ENCODE peak calls at places on chromosomes 4 and X, in ten cellular contexts. D is H1; K is tibial artery; U is CD4-positive, alpha-beta memory T cell; M is tibial nerve; T is neural progenitor cell; Q is ovary; P is endodermal cell; I is upper lobe of right lung; N is neuronal stem cell. B is an unnamed sample. For H3K4me1 and H3K9me3, the result is how much of the 10 kb centered on the place peaks cover.

GRCh38 chr4:129641179-129641578 is 545.2 kb downstream of the C4orf33 start:
- DNase-seq in D (peak), K (peak), U (peak), M (peak), T (peak), Q (no peak), P (peak), I (no peak), N (peak), B (peak)

GRCh38 chrX:143437439-143437838 is 79.8 kb downstream of the SPANXN3 start:
- DNase-seq in D (no peak), K (no peak), U (no peak), M (no peak), T (peak), Q (no peak), P (no peak), I (no peak), N (no peak), B (no peak)

GRCh38 chr4:172750910-172751309 is 417.7 kb upstream of the GALNT7 start:
- DNase-seq in D (no peak), K (no peak), U (no peak), M (no peak), T (no peak), Q (no peak), P (no peak), I (no peak), N (no peak), B (no peak)

GRCh38 chrX:121598356-121598755 is 550.9 kb downstream of the GLUD2 start:
- DNase-seq in D (no peak), K (no peak), U (no peak), M (no peak), T (no peak), Q (no peak), P (no peak), I (no peak), N (no peak), B (no peak)

GRCh38 chrX:15299945-15300851 is 15.2 kb downstream of the ASB11 start:
- DNase-seq in D (no peak), K (no peak), U (peak), M (no peak), T (peak), Q (no peak), P (no peak), I (no peak), N (peak), B (no peak)

GRCh38 chrX:13495232-13495631 is 74.2 kb upstream of the EGFL6 start:
- DNase-seq in D (no peak), K (no peak), U (no peak), M (no peak), T (no peak), Q (no peak), P (no peak), I (no peak), N (no peak), B (no peak)

GRCh38 chr4:142705820-142706219 is 140.3 kb downstream of the INPP4B start:
- DNase-seq in D (no peak), K (no peak), U (no peak), M (no peak), T (no peak), Q (no peak), P (no peak), I (no peak), N (no peak), B (no peak)

GRCh38 chrX:32530802-32531403 is 680.4 kb downstream of the DMD start:
- DNase-seq in D (no peak), K (no peak), U (peak), M (peak), T (peak), Q (no peak), P (peak), I (no peak), N (peak), B (peak)

GRCh38 chrX:22541926-22542325 is 269.2 kb downstream of the CBLL2 start:
- DNase-seq in D (no peak), K (no peak), U (no peak), M (no peak), T (no peak), Q (no peak), P (no peak), I (no peak), N (no peak), B (no peak)

GRCh38 chrX:66408507-66408906 is 230.4 kb downstream of the EDA2R start:
- DNase-seq in D (no peak), K (no peak), U (peak), M (no peak), T (no peak), Q (no peak), P (no peak), I (no peak), N (no peak), B (no peak)

DNA sequence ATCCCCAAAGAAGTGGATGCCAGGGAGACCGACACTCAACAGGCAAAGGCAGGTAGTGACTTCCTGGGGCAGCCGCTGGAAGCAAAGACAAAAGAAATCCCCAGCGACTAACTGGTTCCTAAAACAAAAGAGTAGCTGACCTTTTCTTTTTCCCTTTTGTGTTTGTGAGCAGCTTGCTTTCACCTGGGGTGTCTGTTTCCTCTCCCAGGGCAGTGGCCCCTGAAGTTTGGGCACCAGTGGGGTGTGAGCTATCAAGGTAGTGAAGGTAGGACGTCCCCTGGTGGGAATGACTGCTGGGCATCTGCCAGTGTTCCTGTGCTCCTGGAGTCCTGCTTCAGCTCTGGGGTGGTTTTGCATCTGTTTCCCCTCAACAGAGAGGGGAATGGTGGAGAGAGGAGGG is 41.6 kb upstream of the STIM2 start:
- DNase-seq in D (peak), K (no peak), U (no peak), M (no peak), T (peak), Q (no peak), P (no peak), I (no peak), N (no peak), B (no peak)
- H3K4me1 ChIP-seq in D (under half), K (under half), U (under half), M (under half), T (under half), Q (under half), P (under half), I (under half), N (under half), B (under half)

GRCh38 chrX:129781134-129782014 is 1.6 kb downstream of the SASH3 start:
- DNase-seq in D (no peak), K (peak), U (peak), M (no peak), T (no peak), Q (no peak), P (peak), I (peak), N (no peak), B (peak)

GRCh38 chrX:129779747-129780146 is at the start of gene SASH3:
- DNase-seq in D (no peak), K (peak), U (peak), M (peak), T (no peak), Q (no peak), P (no peak), I (peak), N (no peak), B (peak)

GRCh38 chrX:129780441-129781105 is 824 bp downstream of the SASH3 start:
- DNase-seq in D (no peak), K (no peak), U (no peak), M (no peak), T (no peak), Q (no peak), P (no peak), I (no peak), N (no peak), B (no peak)

GRCh38 chrX:129777218-129777768 is 2.5 kb upstream of the SASH3 start:
- DNase-seq in D (no peak), K (peak), U (peak), M (no peak), T (no peak), Q (no peak), P (no peak), I (peak), N (no peak), B (peak)

GRCh38 chrX:129779086-129779672 is 570 bp upstream of the SASH3 start:
- DNase-seq in D (no peak), K (no peak), U (no peak), M (no peak), T (no peak), Q (no peak), P (peak), I (no peak), N (no peak), B (no peak)
- H3K4me3 ChIP-seq in D (no peak), K (no peak), U (peak), M (no peak), T (no peak), Q (no peak), P (no peak), I (peak), N (no peak), B (no peak)

DNA sequence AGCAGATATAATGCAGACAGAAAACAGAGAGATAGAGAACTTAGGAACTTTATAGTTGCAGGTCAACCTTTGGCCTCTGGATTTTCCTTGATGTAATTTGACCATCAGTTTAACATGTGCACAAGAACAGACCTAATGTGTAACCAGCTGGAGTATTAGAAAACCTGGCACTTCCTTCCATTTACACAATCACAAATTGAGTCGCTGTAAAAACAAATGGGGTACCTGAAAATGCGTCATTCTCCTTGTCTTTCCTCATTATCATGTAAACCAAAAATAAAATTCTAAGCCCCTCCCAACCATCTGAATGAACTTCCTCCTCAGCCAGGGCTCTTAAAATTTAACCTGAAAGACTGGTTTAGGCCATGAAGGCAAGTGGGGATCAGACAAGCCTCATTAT is 358.4 kb upstream of the MAGEB16 start:
- DNase-seq in D (no peak), K (no peak), U (no peak), M (no peak), T (no peak), Q (no peak), P (no peak), I (no peak), N (no peak), B (no peak)
- H3K9me3 ChIP-seq in D (under half), K (under half), U (under half), M (under half), T (under half), Q (under half), P (half or more), I (under half), N (under half), B (under half)

GRCh38 chrX:104750146-104750699 is 184.2 kb downstream of the IL1RAPL2 start:
- DNase-seq in D (no peak), K (no peak), U (no peak), M (peak), T (no peak), Q (no peak), P (no peak), I (no peak), N (no peak), B (no peak)
- H3K4me1 ChIP-seq in D (under half), K (under half), U (under half), M (under half), T (under half), Q (under half), P (under half), I (under half), N (under half), B (under half)

DNA sequence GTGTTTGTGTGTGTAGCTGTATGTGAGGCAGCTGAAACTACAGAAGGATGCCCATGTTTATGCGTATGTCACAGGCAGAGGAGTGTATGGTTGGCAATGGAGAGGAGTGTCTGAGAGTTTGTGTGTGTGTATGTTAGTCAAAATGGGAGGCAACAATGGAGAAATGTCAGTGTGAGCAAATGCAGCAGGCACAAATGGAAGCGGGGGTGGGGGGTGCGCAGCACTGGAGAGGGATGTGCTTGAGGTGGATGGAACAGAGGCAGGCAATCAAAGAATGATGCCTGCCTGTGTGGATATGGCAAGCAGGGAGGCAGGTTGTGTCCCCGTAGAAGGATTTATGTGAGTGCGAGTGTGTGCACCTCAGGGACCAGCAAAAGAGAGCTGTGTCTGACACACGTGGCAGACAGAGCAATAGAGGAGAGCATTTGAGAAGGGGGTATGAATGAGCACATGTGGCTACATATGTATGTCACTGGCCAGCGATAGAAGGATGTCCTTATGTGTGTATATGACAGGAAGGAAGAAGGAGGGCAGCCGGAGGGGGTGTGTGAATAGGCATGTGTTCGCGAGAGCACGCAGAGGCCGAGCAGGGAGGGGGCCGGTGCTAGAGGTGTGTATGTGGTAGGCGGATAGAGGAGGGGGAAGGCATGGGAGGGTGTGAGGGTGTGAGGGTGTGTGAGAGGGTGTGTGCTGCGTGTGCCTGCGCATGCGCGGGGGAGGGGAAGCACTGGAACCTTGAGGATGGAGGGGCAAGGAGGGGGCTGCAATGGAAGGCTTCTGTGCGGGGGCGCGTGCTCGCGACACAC is 1.1 kb downstream of the PJA1 start:
- DNase-seq in D (no peak), K (no peak), U (peak), M (peak), T (no peak), Q (peak), P (no peak), I (peak), N (no peak), B (peak)
- H3K4me3 ChIP-seq in D (peak), K (peak), U (no peak), M (peak), T (peak), Q (peak), P (peak), I (peak), N (peak), B (peak)

GRCh38 chr4:111979921-111980320 is 165.3 kb upstream of the FAM241A start:
- DNase-seq in D (no peak), K (no peak), U (no peak), M (no peak), T (no peak), Q (no peak), P (no peak), I (no peak), N (no peak), B (no peak)
- H3K9me3 ChIP-seq in D (under half), K (under half), U (under half), M (under half), T (under half), Q (under half), P (under half), I (under half), N (under half), B (under half)

DNA sequence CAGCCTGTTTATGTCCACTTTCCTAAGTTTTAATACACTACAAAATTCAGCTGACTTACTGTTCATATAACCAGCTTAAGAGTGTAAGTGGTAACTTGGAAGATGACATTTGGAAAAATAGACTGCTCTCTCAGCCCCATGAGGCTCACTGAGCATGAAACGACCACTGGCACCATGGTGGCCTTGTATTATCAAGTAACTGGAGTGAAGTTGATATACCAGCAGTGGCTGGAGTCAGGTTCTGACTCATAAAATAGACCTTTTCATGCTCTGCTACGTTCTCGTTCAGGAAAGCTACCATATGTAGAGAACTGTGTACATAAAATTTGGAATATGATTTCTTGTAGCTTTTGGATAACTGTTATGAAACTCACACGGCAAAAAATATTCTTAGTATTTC is 2151.5 kb upstream of the TENM3 start:
- DNase-seq in D (no peak), K (no peak), U (no peak), M (no peak), T (no peak), Q (no peak), P (no peak), I (no peak), N (no peak), B (no peak)
- H3K4me1 ChIP-seq in D (under half), K (under half), U (under half), M (under half), T (under half), Q (under half), P (under half), I (under half), N (under half), B (under half)

GRCh38 chr4:108532187-108532586 is 88.2 kb upstream of the RPL34 start:
- DNase-seq in D (no peak), K (no peak), U (no peak), M (no peak), T (no peak), Q (no peak), P (no peak), I (no peak), N (no peak), B (no peak)

GRCh38 chr4:108531461-108531860 is 88.9 kb upstream of the RPL34 start:
- DNase-seq in D (no peak), K (no peak), U (no peak), M (no peak), T (no peak), Q (no peak), P (no peak), I (no peak), N (no peak), B (no peak)

GRCh38 chr4:108529102-108529501 is 91.3 kb upstream of the RPL34 start:
- DNase-seq in D (no peak), K (no peak), U (no peak), M (no peak), T (no peak), Q (no peak), P (peak), I (no peak), N (no peak), B (no peak)

GRCh38 chr4:108529984-108530901 is 90.1 kb upstream of the RPL34 start:
- DNase-seq in D (no peak), K (no peak), U (no peak), M (no peak), T (no peak), Q (no peak), P (no peak), I (no peak), N (no peak), B (no peak)

DNA sequence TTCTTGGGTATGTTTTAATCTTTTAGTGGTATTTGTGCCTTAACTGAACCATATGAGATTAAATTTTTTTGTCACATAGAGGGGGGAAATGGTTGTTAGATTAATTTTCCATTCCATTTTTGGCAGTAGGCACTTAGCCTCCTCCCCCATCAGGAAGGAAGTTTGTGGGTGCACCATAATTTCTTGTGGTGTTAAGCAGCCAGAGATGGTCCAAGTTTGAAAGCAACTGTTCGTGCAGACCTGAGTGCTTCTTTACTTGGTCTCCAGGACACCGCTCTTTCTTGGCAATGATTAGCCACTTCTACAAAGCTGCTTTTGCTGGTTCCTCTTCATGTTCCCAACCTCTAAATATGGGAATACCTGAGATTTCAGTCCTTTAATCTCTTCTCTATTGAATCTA is 92.6 kb upstream of the RPL34 start:
- DNase-seq in D (no peak), K (no peak), U (peak), M (no peak), T (no peak), Q (no peak), P (no peak), I (no peak), N (no peak), B (no peak)
- H3K4me3 ChIP-seq in D (no peak), K (no peak), U (no peak), M (no peak), T (no peak), Q (no peak), P (no peak), I (no peak), N (no peak), B (no peak)

B was measured in testis.